ENCODE peak calls at places on chromosomes 12 and 14, in seven cellular contexts. K is lung, Y is GM18507, I is NCI-H1105, T is NCI-H524 treated with DMSO at 0.1 percent for 48 hours, A is naive B cell, H is Daoy. L is an unnamed sample.

GRCh38 chr12:79451365-79451764 is 239.4 kb downstream of the PAWR start:
- DNase-seq in K (no peak), Y (no peak), I (no peak), T (no peak), A (no peak), H (no peak), L (no peak)

GRCh38 chr12:42705863-42706262 is 116.3 kb upstream of the PRICKLE1 start:
- DNase-seq in K (peak), Y (no peak), I (no peak), T (no peak), A (no peak), H (peak), L (no peak)

GRCh38 chr12:62971769-62972525 is 37.0 kb upstream of the PPM1H start:
- DNase-seq in K (no peak), Y (no peak), I (no peak), T (no peak), A (no peak), H (no peak), L (no peak)

GRCh38 chr14:61536661-61537566 is 158.4 kb upstream of the HIF1A start:
- DNase-seq in K (no peak), Y (no peak), I (no peak), T (no peak), A (no peak), H (no peak), L (no peak)

GRCh38 chr14:101731187-101732080 is 30.1 kb upstream of the PPP2R5C start:
- DNase-seq in K (peak), Y (peak), I (peak), T (peak), A (peak), H (peak), L (peak)

GRCh38 chr12:5710260-5710878 is 234.7 kb downstream of the ANO2 start:
- DNase-seq in K (no peak), Y (no peak), I (no peak), T (no peak), A (no peak), H (no peak), L (no peak)

GRCh38 chr14:76811561-76811960 is 1.1 kb downstream of the ANGEL1 start:
- DNase-seq in K (no peak), Y (no peak), I (no peak), T (no peak), A (no peak), H (no peak), L (no peak)

GRCh38 chr14:68518910-68519686 is 273.8 kb downstream of the ZFP36L1 start:
- DNase-seq in K (no peak), Y (no peak), I (no peak), T (no peak), A (no peak), H (no peak), L (no peak)

GRCh38 chr12:114921796-114922195 is 237.8 kb upstream of the TBX3 start:
- DNase-seq in K (no peak), Y (no peak), I (no peak), T (no peak), A (no peak), H (no peak), L (no peak)

GRCh38 chr14:104093366-104094055 is 8.0 kb downstream of the ASPG start:
- DNase-seq in K (no peak), Y (no peak), I (no peak), T (no peak), A (no peak), H (no peak), L (no peak)

L was measured in AML-193.